ENCODE peak calls at places on chromosomes 3 and 15, in four cellular contexts. One of them, this sample, is unnamed.

GRCh38 chr15:49758456-49758855 is 137.6 kb downstream of the DTWD1 start:
- DNase-seq in body of pancreas: no peak
- DNase-seq in testis: no peak
- DNase-seq in adrenal gland: no peak
- DNase-seq in this sample: no peak

GRCh38 chr3:185532881-185533280 is 19.5 kb downstream of the LIPH start:
- DNase-seq in body of pancreas: no peak
- DNase-seq in adrenal gland: no peak
- DNase-seq in testis: no peak
- DNase-seq in this sample: no peak

GRCh38 chr3:185976977-185977678 is 39.3 kb upstream of the TRA2B start:
- DNase-seq in adrenal gland: peak; percentile 82
- DNase-seq in testis: peak; percentile 92
- DNase-seq in body of pancreas: peak; percentile 89
- DNase-seq in this sample: peak; percentile 80

GRCh38 chr3:27986204-27986879 is 255.1 kb upstream of the CMC1 start:
- DNase-seq in body of pancreas: no peak
- DNase-seq in testis: no peak
- DNase-seq in adrenal gland: no peak
- DNase-seq in this sample: no peak

GRCh38 chr3:194756460-194757355 is 71.0 kb downstream of the FAM43A start:
- DNase-seq in testis: no peak
- DNase-seq in adrenal gland: no peak
- DNase-seq in body of pancreas: no peak
- DNase-seq in this sample: no peak

GRCh38 chr3:143098032-143098764 is 21.4 kb upstream of the CHST2 start:
- DNase-seq in adrenal gland: no peak
- DNase-seq in testis: no peak
- DNase-seq in body of pancreas: no peak
- DNase-seq in this sample: no peak

GRCh38 chr3:8959683-8960082 is 3.6 kb downstream of the RAD18 start:
- DNase-seq in body of pancreas: no peak
- DNase-seq in adrenal gland: no peak
- DNase-seq in testis: no peak
- DNase-seq in this sample: peak; percentile 80

GRCh38 chr15:66566963-66567531 is 1.2 kb upstream of the LCTL start:
- DNase-seq in adrenal gland: peak; percentile 66
- DNase-seq in body of pancreas: peak; percentile 68
- DNase-seq in testis: peak; percentile 76
- DNase-seq in this sample: peak; percentile 75

GRCh38 chr3:126081618-126082333 is 2.1 kb downstream of the SLC41A3 start:
- DNase-seq in testis: peak; percentile 58
- DNase-seq in adrenal gland: peak; percentile 84
- DNase-seq in body of pancreas: peak; percentile 37
- DNase-seq in this sample: peak; percentile 28

GRCh38 chr3:25292604-25293003 is 135.5 kb upstream of the RARB start:
- DNase-seq in adrenal gland: no peak
- DNase-seq in testis: no peak
- DNase-seq in body of pancreas: no peak
- DNase-seq in this sample: no peak

GRCh38 chr15:37880009-37880834 is 54.2 kb upstream of the TMCO5A start:
- DNase-seq in testis: peak; percentile 21
- DNase-seq in adrenal gland: peak; percentile 19
- DNase-seq in body of pancreas: peak; percentile 43
- DNase-seq in this sample: peak; percentile 51

GRCh38 chr15:96474274-96474673 is 143.8 kb downstream of the NR2F2 start:
- DNase-seq in testis: no peak
- DNase-seq in adrenal gland: no peak
- DNase-seq in body of pancreas: no peak
- DNase-seq in this sample: no peak

GRCh38 chr3:163362154-163362553 is 1716.1 kb downstream of the SI start:
- DNase-seq in adrenal gland: no peak
- DNase-seq in testis: no peak
- DNase-seq in body of pancreas: no peak
- DNase-seq in this sample: no peak

GRCh38 chr3:3801510-3801841 is 2.2 kb downstream of the LRRN1 start:
- DNase-seq in body of pancreas: no peak
- DNase-seq in testis: peak; percentile 28
- DNase-seq in adrenal gland: no peak
- DNase-seq in this sample: no peak

GRCh38 chr3:3800076-3800448 is 831 bp downstream of the LRRN1 start:
- DNase-seq in adrenal gland: no peak
- DNase-seq in body of pancreas: peak; percentile 21
- DNase-seq in testis: peak; percentile 27
- DNase-seq in this sample: no peak

GRCh38 chr3:3800685-3801509 is 1.7 kb downstream of the LRRN1 start:
- DNase-seq in adrenal gland: peak; percentile 24
- DNase-seq in body of pancreas: peak; percentile 68
- DNase-seq in testis: peak; percentile 48
- DNase-seq in this sample: no peak

GRCh38 chr3:3798641-3799113 is 554 bp upstream of the LRRN1 start:
- DNase-seq in adrenal gland: no peak
- DNase-seq in testis: peak; percentile 70
- DNase-seq in body of pancreas: peak; percentile 21
- DNase-seq in this sample: no peak

DNA sequence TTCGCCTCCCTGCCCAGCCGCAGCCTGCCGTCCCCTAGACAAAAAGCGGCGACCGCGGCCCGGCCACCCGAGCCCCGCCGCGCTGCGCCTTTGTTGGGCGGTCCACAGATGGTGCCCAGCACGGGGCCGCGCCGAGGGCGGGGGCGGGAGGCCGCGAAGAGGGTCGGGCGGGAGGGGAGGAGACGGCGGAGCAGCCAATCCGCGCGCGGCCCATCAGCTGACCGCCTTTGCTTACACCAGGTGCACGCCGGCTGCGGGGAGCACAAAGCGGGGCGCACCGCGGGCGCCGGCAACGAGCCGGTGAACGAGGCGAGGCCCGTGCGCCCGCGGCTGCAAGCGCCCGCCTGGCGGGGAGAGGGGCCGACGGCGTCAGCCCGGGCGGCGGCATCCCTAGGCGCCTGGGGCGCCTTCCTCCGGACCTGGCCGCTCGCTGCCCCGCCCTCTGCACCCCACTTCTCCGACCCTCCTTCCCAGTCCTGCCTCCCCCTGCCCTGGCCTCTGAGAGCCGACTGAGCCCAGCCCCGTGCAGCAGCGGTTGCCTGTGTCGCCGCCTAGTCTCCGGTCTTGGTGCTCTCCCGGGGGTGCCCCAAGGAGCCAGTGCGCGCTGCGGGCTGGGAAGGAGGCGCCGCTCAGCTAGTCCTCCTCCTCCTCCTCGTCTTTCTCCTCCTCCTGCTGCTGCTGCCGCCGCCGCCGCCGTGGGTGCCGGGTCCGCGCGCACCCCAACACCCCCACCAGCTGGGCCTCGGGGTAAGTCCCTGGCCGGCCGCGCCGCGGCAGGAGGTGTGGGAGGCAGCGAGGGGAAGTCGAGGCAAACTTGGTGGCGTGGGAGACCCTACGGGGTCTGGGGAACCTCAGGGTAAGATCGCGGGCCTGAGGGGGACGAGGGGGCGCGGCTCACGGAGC is at the start of gene LRRN1:
- DNase-seq in adrenal gland: peak; percentile 21
- DNase-seq in testis: peak; percentile 93
- DNase-seq in body of pancreas: peak; percentile 82
- DNase-seq in this sample: no peak
- TF ChIP-seq POLR2A in adrenal gland: no peak
- TF ChIP-seq POLR2A in testis: no peak
- TF ChIP-seq POLR2A in body of pancreas: no peak
- TF ChIP-seq POLR2A in this sample: no peak

GRCh38 chr3:47802734-47803477 is at the start of gene DHX30:
- DNase-seq in adrenal gland: peak; percentile 90
- DNase-seq in testis: peak; percentile 93
- DNase-seq in body of pancreas: peak; percentile 89
- DNase-seq in this sample: peak; percentile 91
- TF ChIP-seq POLR2A in adrenal gland: peak; percentile 42
- TF ChIP-seq POLR2A in testis: no peak
- TF ChIP-seq POLR2A in body of pancreas: peak; percentile 70
- TF ChIP-seq POLR2A in this sample: peak; percentile 46

GRCh38 chr3:50298836-50299637 is at the start of the genes HYAL3 and NAA80:
- DNase-seq in adrenal gland: peak; percentile 100
- DNase-seq in testis: peak; percentile 100
- DNase-seq in body of pancreas: peak; percentile 100
- DNase-seq in this sample: peak; percentile 99
- TF ChIP-seq POLR2A in adrenal gland: peak; percentile 97
- TF ChIP-seq POLR2A in testis: peak; percentile 65
- TF ChIP-seq POLR2A in body of pancreas: peak; percentile 96
- TF ChIP-seq POLR2A in this sample: peak; percentile 88

DNA sequence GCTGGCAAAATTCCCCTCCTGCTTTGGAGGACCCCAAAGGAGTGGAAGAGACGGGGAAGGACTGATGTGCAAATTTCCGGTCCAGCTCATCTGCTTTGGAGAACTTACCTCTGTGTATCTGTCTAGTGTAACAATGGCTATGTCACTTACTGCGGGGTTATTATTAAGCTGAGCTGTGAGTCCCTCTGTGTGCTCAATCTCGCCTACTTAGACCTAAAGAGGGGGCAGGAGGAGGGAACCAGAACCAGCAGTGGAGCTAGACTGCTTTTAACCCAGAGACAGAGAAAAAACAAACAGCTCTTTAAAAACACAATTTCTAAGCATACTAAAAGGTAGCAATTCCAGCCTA is 77.0 kb downstream of the MYO1E start:
- DNase-seq in adrenal gland: no peak
- DNase-seq in testis: no peak
- DNase-seq in body of pancreas: no peak
- DNase-seq in this sample: no peak
- TF ChIP-seq POLR2A in adrenal gland: no peak
- TF ChIP-seq POLR2A in testis: no peak
- TF ChIP-seq POLR2A in body of pancreas: no peak
- TF ChIP-seq POLR2A in this sample: no peak

GRCh38 chr15:64156652-64157331 is 5.3 kb downstream of the SNX22 start:
- DNase-seq in testis: no peak
- DNase-seq in body of pancreas: no peak
- DNase-seq in adrenal gland: no peak
- DNase-seq in this sample: no peak

GRCh38 chr15:64153480-64154367 is 2.2 kb downstream of the SNX22 start:
- DNase-seq in testis: peak; percentile 92
- DNase-seq in adrenal gland: peak; percentile 90
- DNase-seq in body of pancreas: peak; percentile 92
- DNase-seq in this sample: peak; percentile 92

GRCh38 chr15:64158363-64159134 is 4.3 kb downstream of the PPIB start:
- DNase-seq in body of pancreas: no peak
- DNase-seq in testis: no peak
- DNase-seq in adrenal gland: no peak
- DNase-seq in this sample: no peak

GRCh38 chr15:64157599-64158125 is 5.2 kb downstream of the PPIB start:
- DNase-seq in body of pancreas: no peak
- DNase-seq in adrenal gland: no peak
- DNase-seq in testis: no peak
- DNase-seq in this sample: no peak

GRCh38 chr15:64155802-64156651 is 4.5 kb downstream of the SNX22 start:
- DNase-seq in testis: no peak
- DNase-seq in adrenal gland: no peak
- DNase-seq in body of pancreas: no peak
- DNase-seq in this sample: no peak
- TF ChIP-seq POLR2A in testis: no peak
- TF ChIP-seq POLR2A in adrenal gland: no peak
- TF ChIP-seq POLR2A in body of pancreas: no peak
- TF ChIP-seq POLR2A in this sample: no peak

DNA sequence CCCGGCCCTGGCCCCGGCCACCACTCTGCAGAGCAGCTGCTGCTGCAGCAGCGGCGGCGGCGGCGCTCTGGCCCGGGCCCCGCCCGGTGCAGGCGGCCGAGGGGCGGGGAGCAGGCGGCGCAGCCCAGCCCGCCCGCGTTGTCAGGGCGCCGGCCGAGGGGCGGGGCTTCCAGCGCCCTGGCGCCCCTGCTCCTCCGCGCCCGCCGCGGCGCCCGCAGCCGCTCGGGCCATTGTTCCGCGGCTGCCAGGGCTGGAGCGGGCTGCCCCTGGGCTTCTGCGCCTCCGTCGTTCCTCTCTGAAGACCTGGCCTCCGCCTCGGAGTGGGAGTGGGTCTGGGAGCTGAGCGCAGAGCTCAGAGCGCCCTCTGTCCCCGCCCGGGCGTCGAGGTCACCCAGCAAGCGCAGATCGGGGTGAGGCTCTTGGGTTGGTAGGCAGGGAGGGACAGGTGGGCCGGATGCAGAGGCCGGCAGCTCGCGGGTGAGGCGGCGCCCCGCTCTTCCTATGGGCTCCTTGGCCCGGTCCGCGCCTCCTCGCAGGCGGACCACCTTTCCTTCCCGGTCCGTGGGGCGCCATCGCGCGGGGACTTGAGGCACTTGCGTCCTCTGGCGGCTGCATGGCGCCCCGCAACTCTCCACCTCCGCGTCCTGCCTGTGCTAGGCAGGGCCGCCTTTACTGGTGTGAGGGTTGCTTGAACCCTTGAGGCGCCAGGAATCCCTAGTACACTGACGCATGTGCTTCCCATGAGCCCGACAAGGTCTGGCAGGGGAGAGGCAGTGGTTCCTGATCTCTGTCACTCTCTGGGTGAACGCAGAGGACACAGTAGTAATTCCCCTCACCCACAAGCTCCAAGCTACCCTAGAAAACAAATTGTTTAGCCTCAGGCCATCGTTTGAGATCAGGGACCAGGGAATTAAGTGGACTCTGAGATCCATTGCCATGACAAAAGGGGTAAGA is at the start of gene LPCAT4:
- DNase-seq in body of pancreas: peak; percentile 89
- DNase-seq in testis: peak; percentile 91
- DNase-seq in adrenal gland: peak; percentile 90
- DNase-seq in this sample: peak; percentile 93
- TF ChIP-seq POLR2A in body of pancreas: peak; percentile 76
- TF ChIP-seq POLR2A in testis: no peak
- TF ChIP-seq POLR2A in adrenal gland: peak; percentile 62
- TF ChIP-seq POLR2A in this sample: peak; percentile 88

DNA sequence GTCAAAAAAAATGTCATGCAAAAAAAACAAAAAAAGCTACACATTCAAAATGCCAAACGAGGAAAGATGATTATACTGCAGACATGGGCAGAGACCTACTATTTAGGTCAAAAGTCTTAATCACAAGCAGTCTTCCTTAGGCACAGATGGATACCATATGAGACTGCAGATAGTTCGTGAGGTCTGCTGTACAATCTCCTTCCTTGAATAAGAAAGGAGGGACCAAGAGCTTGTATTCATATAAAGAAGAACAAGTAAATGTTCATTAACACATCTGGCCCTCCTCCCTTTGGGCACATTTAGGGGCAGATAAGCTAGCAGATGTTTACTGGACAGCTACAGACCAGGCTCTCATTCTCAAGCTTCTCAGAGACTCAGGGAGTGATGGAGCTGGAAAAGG is 45.3 kb downstream of the ANXA2 start:
- DNase-seq in adrenal gland: no peak
- DNase-seq in body of pancreas: no peak
- DNase-seq in testis: no peak
- DNase-seq in this sample: no peak
- TF ChIP-seq POLR2A in adrenal gland: no peak
- TF ChIP-seq POLR2A in body of pancreas: no peak
- TF ChIP-seq POLR2A in testis: no peak
- TF ChIP-seq POLR2A in this sample: no peak

DNA sequence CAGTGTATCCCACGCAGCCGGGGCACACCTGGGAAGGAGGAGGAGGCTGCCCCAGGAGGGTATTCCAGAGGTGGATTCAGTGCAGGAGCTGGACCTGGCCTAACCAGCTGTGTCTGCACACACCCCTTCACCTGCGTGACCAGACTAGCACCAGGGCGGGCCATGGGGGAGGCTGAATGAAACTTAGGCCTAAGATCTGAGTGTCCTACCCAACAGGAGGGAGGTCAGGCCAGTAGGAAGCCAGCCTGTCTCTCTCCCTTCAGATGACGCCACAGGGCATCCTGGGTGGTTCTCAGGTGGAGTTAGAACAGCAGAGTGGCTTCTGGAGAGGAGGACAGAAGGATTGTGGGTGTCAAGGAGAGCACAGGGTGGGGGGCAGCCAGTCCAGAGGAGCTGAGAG is 3.4 kb upstream of the SEMA3F start:
- DNase-seq in testis: no peak
- DNase-seq in adrenal gland: no peak
- DNase-seq in body of pancreas: no peak
- DNase-seq in this sample: no peak
- TF ChIP-seq POLR2A in testis: no peak
- TF ChIP-seq POLR2A in adrenal gland: no peak
- TF ChIP-seq POLR2A in body of pancreas: no peak
- TF ChIP-seq POLR2A in this sample: no peak